ENCODE peak calls at places on chromosomes 4 and X, in six cellular contexts. One of them, this sample, is unnamed.

GRCh38 chr4:183797445-183798248 is 107.5 kb upstream of the STOX2 start:
- DNase-seq in ovary: no peak
- DNase-seq in right lobe of liver: peak; percentile 34
- DNase-seq in adrenal gland: no peak
- DNase-seq in skeletal muscle cell: no peak
- DNase-seq in tibial artery: no peak
- DNase-seq in this sample: peak; percentile 36

GRCh38 chr4:54764501-54764900 is 106.7 kb downstream of the KIT start:
- DNase-seq in ovary: no peak
- DNase-seq in right lobe of liver: no peak
- DNase-seq in adrenal gland: no peak
- DNase-seq in skeletal muscle cell: no peak
- DNase-seq in tibial artery: no peak
- DNase-seq in this sample: no peak

GRCh38 chr4:156941940-156942548 is 29.6 kb downstream of the PDGFC start:
- DNase-seq in ovary: peak; percentile 43
- DNase-seq in right lobe of liver: no peak
- DNase-seq in adrenal gland: no peak
- DNase-seq in skeletal muscle cell: peak; percentile 96
- DNase-seq in tibial artery: peak; percentile 22
- DNase-seq in this sample: no peak

GRCh38 chrX:41599507-41599906 is 89.3 kb upstream of the GPR34 start:
- DNase-seq in ovary: no peak
- DNase-seq in right lobe of liver: no peak
- DNase-seq in adrenal gland: no peak
- DNase-seq in skeletal muscle cell: no peak
- DNase-seq in tibial artery: no peak
- DNase-seq in this sample: no peak

GRCh38 chr4:53840643-53841042 is 223.8 kb downstream of the CHIC2 start:
- DNase-seq in ovary: no peak
- DNase-seq in right lobe of liver: no peak
- DNase-seq in adrenal gland: no peak
- DNase-seq in skeletal muscle cell: no peak
- DNase-seq in tibial artery: no peak
- DNase-seq in this sample: no peak

GRCh38 chr4:78566834-78567501 is 15.4 kb downstream of the ANXA3 start:
- DNase-seq in ovary: no peak
- DNase-seq in right lobe of liver: no peak
- DNase-seq in adrenal gland: no peak
- DNase-seq in skeletal muscle cell: no peak
- DNase-seq in tibial artery: no peak
- DNase-seq in this sample: no peak

GRCh38 chr4:73018595-73018994 is 50.9 kb downstream of the COX18 start:
- DNase-seq in ovary: no peak
- DNase-seq in right lobe of liver: no peak
- DNase-seq in adrenal gland: no peak
- DNase-seq in skeletal muscle cell: no peak
- DNase-seq in tibial artery: no peak
- DNase-seq in this sample: no peak

GRCh38 chrX:65667503-65668355 is at the start of gene MSN:
- DNase-seq in ovary: peak; percentile 75
- DNase-seq in right lobe of liver: peak; percentile 87
- DNase-seq in adrenal gland: peak; percentile 74
- DNase-seq in skeletal muscle cell: no peak
- DNase-seq in tibial artery: peak; percentile 74
- DNase-seq in this sample: peak; percentile 84

GRCh38 chr4:33715996-33716395 is 2528.3 kb downstream of the ARAP2 start:
- DNase-seq in ovary: no peak
- DNase-seq in right lobe of liver: no peak
- DNase-seq in adrenal gland: no peak
- DNase-seq in skeletal muscle cell: peak; percentile 94
- DNase-seq in tibial artery: no peak
- DNase-seq in this sample: no peak

GRCh38 chrX:41441934-41442823 is 5.0 kb upstream of the NYX start:
- DNase-seq in ovary: peak; percentile 81
- DNase-seq in right lobe of liver: peak; percentile 89
- DNase-seq in adrenal gland: peak; percentile 85
- DNase-seq in skeletal muscle cell: peak; percentile 51
- DNase-seq in tibial artery: peak; percentile 84
- DNase-seq in this sample: peak; percentile 81

GRCh38 chr4:168098257-168098717 is 6.0 kb downstream of the ANXA10 start:
- DNase-seq in ovary: no peak
- DNase-seq in right lobe of liver: no peak
- DNase-seq in adrenal gland: no peak
- DNase-seq in skeletal muscle cell: no peak
- DNase-seq in tibial artery: no peak
- DNase-seq in this sample: no peak

GRCh38 chrX:134374294-134374693 is 85.7 kb upstream of the HPRT1 start:
- DNase-seq in ovary: no peak
- DNase-seq in right lobe of liver: no peak
- DNase-seq in adrenal gland: no peak
- DNase-seq in skeletal muscle cell: no peak
- DNase-seq in tibial artery: no peak
- DNase-seq in this sample: no peak

GRCh38 chr4:129261584-129261983 is 165.6 kb downstream of the C4orf33 start:
- DNase-seq in ovary: no peak
- DNase-seq in right lobe of liver: no peak
- DNase-seq in adrenal gland: no peak
- DNase-seq in skeletal muscle cell: no peak
- DNase-seq in tibial artery: no peak
- DNase-seq in this sample: no peak

GRCh38 chr4:7086384-7086783 is 18.5 kb upstream of the GRPEL1 start:
- DNase-seq in ovary: peak; percentile 2
- DNase-seq in right lobe of liver: no peak
- DNase-seq in adrenal gland: no peak
- DNase-seq in skeletal muscle cell: no peak
- DNase-seq in tibial artery: no peak
- DNase-seq in this sample: no peak

GRCh38 chr4:7089211-7089964 is 21.5 kb upstream of the GRPEL1 start:
- DNase-seq in ovary: peak; percentile 52
- DNase-seq in right lobe of liver: no peak
- DNase-seq in adrenal gland: no peak
- DNase-seq in skeletal muscle cell: no peak
- DNase-seq in tibial artery: no peak
- DNase-seq in this sample: no peak

GRCh38 chr4:7087036-7087435 is 19.2 kb upstream of the GRPEL1 start:
- DNase-seq in ovary: peak; percentile 9
- DNase-seq in right lobe of liver: no peak
- DNase-seq in adrenal gland: no peak
- DNase-seq in skeletal muscle cell: no peak
- DNase-seq in tibial artery: no peak
- DNase-seq in this sample: no peak

GRCh38 chr4:7083597-7084563 is 16.0 kb upstream of the GRPEL1 start:
- DNase-seq in ovary: peak; percentile 12
- DNase-seq in right lobe of liver: no peak
- DNase-seq in adrenal gland: no peak
- DNase-seq in skeletal muscle cell: no peak
- DNase-seq in tibial artery: no peak
- DNase-seq in this sample: no peak
- H3K4me3 ChIP-seq in ovary: no peak overlapping the region
- H3K4me3 ChIP-seq in right lobe of liver: peak overlapping the region; percentile 44
- H3K4me3 ChIP-seq in adrenal gland: no peak overlapping the region
- H3K4me3 ChIP-seq in skeletal muscle cell: no peak overlapping the region
- H3K4me3 ChIP-seq in tibial artery: peak overlapping the region; percentile 25
- H3K4me3 ChIP-seq in this sample: peak overlapping the region; percentile 41

GRCh38 chr4:146638801-146639351 is at the start of gene POU4F2:
- DNase-seq in ovary: no peak
- DNase-seq in right lobe of liver: no peak
- DNase-seq in adrenal gland: no peak
- DNase-seq in skeletal muscle cell: no peak
- DNase-seq in tibial artery: no peak
- DNase-seq in this sample: no peak
- H3K4me3 ChIP-seq in ovary: no peak within 1 kb of the TSS
- H3K4me3 ChIP-seq in right lobe of liver: no peak within 1 kb of the TSS
- H3K4me3 ChIP-seq in adrenal gland: no peak within 1 kb of the TSS
- H3K4me3 ChIP-seq in skeletal muscle cell: peak within 1 kb of the TSS; percentile 37
- H3K4me3 ChIP-seq in tibial artery: no peak within 1 kb of the TSS
- H3K4me3 ChIP-seq in this sample: peak within 1 kb of the TSS; percentile 52

GRCh38 chr4:141118381-141118780 is 14.9 kb downstream of the RNF150 start:
- DNase-seq in ovary: no peak
- DNase-seq in right lobe of liver: no peak
- DNase-seq in adrenal gland: no peak
- DNase-seq in skeletal muscle cell: no peak
- DNase-seq in tibial artery: no peak
- DNase-seq in this sample: no peak

GRCh38 chr4:141121768-141122415 is 11.4 kb downstream of the RNF150 start:
- DNase-seq in ovary: no peak
- DNase-seq in right lobe of liver: no peak
- DNase-seq in adrenal gland: no peak
- DNase-seq in skeletal muscle cell: no peak
- DNase-seq in tibial artery: no peak
- DNase-seq in this sample: no peak

GRCh38 chr4:141121101-141121500 is 12.2 kb downstream of the RNF150 start:
- DNase-seq in ovary: no peak
- DNase-seq in right lobe of liver: no peak
- DNase-seq in adrenal gland: no peak
- DNase-seq in skeletal muscle cell: no peak
- DNase-seq in tibial artery: no peak
- DNase-seq in this sample: no peak

GRCh38 chr4:141119071-141119470 is 14.2 kb downstream of the RNF150 start:
- DNase-seq in ovary: no peak
- DNase-seq in right lobe of liver: no peak
- DNase-seq in adrenal gland: no peak
- DNase-seq in skeletal muscle cell: no peak
- DNase-seq in tibial artery: no peak
- DNase-seq in this sample: no peak

DNA sequence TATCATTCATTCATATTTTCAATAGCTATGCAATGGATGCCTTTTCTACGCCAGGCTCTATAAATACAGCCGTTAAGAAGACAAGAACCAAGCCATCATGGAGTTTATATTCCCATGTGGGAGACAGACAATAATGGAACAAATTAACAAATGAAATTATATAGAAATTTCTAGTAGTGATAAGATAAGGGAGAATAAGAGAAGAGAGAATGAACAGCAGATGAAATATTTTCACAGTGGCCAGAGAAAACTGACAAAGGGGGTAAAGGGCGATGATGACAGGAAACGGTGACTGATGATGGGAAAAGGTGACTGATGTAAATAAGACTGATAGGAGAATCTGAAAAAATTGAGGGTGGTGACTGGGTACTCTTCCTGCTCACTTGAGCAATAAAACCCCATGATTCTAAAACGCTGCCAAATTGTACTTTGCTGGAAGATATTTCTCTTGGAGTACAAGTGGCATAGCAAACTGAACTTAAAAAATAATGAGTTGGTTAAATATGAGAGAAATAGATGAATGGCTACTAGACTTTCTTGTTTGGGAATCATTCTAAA is 13.2 kb downstream of the RNF150 start:
- DNase-seq in ovary: no peak
- DNase-seq in right lobe of liver: no peak
- DNase-seq in adrenal gland: no peak
- DNase-seq in skeletal muscle cell: no peak
- DNase-seq in tibial artery: no peak
- DNase-seq in this sample: no peak
- H3K4me3 ChIP-seq in ovary: no peak overlapping the region
- H3K4me3 ChIP-seq in right lobe of liver: no peak overlapping the region
- H3K4me3 ChIP-seq in adrenal gland: no peak overlapping the region
- H3K4me3 ChIP-seq in skeletal muscle cell: no peak overlapping the region
- H3K4me3 ChIP-seq in tibial artery: no peak overlapping the region
- H3K4me3 ChIP-seq in this sample: no peak overlapping the region

GRCh38 chrX:16914058-16914457 is 32.4 kb upstream of the REPS2 start:
- DNase-seq in ovary: no peak
- DNase-seq in right lobe of liver: no peak
- DNase-seq in adrenal gland: no peak
- DNase-seq in skeletal muscle cell: no peak
- DNase-seq in tibial artery: peak; percentile 23
- DNase-seq in this sample: no peak
- H3K4me3 ChIP-seq in ovary: no peak overlapping the region
- H3K4me3 ChIP-seq in right lobe of liver: no peak overlapping the region
- H3K4me3 ChIP-seq in adrenal gland: no peak overlapping the region
- H3K4me3 ChIP-seq in skeletal muscle cell: no peak overlapping the region
- H3K4me3 ChIP-seq in tibial artery: no peak overlapping the region
- H3K4me3 ChIP-seq in this sample: no peak overlapping the region

GRCh38 chrX:136495043-136495442 is 2.3 kb upstream of the HTATSF1 start:
- DNase-seq in ovary: no peak
- DNase-seq in right lobe of liver: no peak
- DNase-seq in adrenal gland: no peak
- DNase-seq in skeletal muscle cell: no peak
- DNase-seq in tibial artery: no peak
- DNase-seq in this sample: no peak

GRCh38 chrX:136496768-136497555 is 430 bp upstream of the HTATSF1 start:
- DNase-seq in ovary: peak; percentile 86
- DNase-seq in right lobe of liver: peak; percentile 82
- DNase-seq in adrenal gland: peak; percentile 82
- DNase-seq in skeletal muscle cell: peak; percentile 51
- DNase-seq in tibial artery: peak; percentile 85
- DNase-seq in this sample: peak; percentile 83

GRCh38 chrX:136491832-136492231 is 4.1 kb downstream of the BRS3 start:
- DNase-seq in ovary: no peak
- DNase-seq in right lobe of liver: no peak
- DNase-seq in adrenal gland: no peak
- DNase-seq in skeletal muscle cell: no peak
- DNase-seq in tibial artery: no peak
- DNase-seq in this sample: no peak

GRCh38 chrX:136497556-136498048 is at the start of gene HTATSF1:
- DNase-seq in ovary: no peak
- DNase-seq in right lobe of liver: peak; percentile 28
- DNase-seq in adrenal gland: no peak
- DNase-seq in skeletal muscle cell: no peak
- DNase-seq in tibial artery: no peak
- DNase-seq in this sample: no peak

DNA sequence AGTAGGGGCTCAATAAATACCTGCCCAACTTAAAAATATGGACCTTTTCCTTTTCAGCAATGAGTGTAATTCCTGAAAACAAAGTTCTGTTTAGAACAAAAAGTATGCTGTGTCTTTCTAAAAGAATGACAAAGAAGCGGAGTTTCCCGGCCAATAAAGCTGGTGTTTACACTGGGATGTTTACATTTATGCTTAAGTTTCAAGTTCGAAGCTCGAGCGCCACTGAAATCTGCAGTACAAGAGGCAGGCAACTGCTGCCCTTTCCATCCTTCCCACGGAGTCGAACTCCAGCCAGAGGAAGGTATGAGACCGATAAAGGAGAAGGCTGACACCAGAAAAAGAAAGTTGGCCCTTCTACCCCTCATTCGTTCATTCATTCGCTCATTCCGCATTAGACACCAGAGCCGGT is 1.0 kb upstream of the HTATSF1 start:
- DNase-seq in ovary: no peak
- DNase-seq in right lobe of liver: no peak
- DNase-seq in adrenal gland: no peak
- DNase-seq in skeletal muscle cell: no peak
- DNase-seq in tibial artery: no peak
- DNase-seq in this sample: no peak
- H3K4me3 ChIP-seq in ovary: peak overlapping the region; percentile 61
- H3K4me3 ChIP-seq in right lobe of liver: peak overlapping the region; percentile 59
- H3K4me3 ChIP-seq in adrenal gland: peak overlapping the region; percentile 35
- H3K4me3 ChIP-seq in skeletal muscle cell: peak overlapping the region; percentile 73
- H3K4me3 ChIP-seq in tibial artery: peak overlapping the region; percentile 74
- H3K4me3 ChIP-seq in this sample: peak overlapping the region; percentile 77

DNA sequence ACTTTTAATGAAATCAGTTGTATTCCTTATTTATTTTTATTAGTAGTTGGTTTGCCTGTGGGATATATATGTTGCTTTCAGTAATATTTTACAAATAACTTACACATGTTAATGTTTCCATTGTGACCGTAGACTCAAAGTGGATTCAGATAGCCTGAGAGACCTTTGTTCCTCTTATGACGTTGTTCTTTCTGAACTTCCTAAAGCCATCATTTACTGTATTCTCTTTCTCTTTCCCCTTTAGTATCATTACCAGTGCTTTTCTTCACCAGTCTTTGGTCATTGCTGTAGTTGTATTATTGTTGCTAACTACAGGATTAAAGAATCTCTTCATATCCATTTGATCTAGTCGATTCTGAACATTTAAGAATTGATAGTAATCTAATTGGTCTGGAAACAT is 4.3 kb downstream of the STIM2 start:
- DNase-seq in ovary: no peak
- DNase-seq in right lobe of liver: no peak
- DNase-seq in adrenal gland: no peak
- DNase-seq in skeletal muscle cell: no peak
- DNase-seq in tibial artery: no peak
- DNase-seq in this sample: no peak
- H3K4me3 ChIP-seq in ovary: no peak overlapping the region
- H3K4me3 ChIP-seq in right lobe of liver: no peak overlapping the region
- H3K4me3 ChIP-seq in adrenal gland: no peak overlapping the region
- H3K4me3 ChIP-seq in skeletal muscle cell: no peak overlapping the region
- H3K4me3 ChIP-seq in tibial artery: no peak overlapping the region
- H3K4me3 ChIP-seq in this sample: no peak overlapping the region